ENCODE peak calls at places on chromosomes 6 and 20, in eight cellular contexts. One of them, this sample, is unnamed.

GRCh38 chr6:196543-196942 is 95.7 kb upstream of the DUSP22 start:
- DNase-seq in uterus: no peak
- DNase-seq in iris pigment epithelial cell: no peak
- DNase-seq in activated CD8-positive, alpha-beta T cell treated with anti-CD3 and anti-CD28 coated beads, Interleukin-2, amount 10 ng/mL, durations not matched to agents 7 days and 5 days: no peak
- DNase-seq in astrocyte: no peak
- DNase-seq in GM10248: no peak
- DNase-seq in amygdala: no peak
- DNase-seq in fibroblast of gingiva: no peak
- DNase-seq in this sample: no peak

GRCh38 chr6:43963877-43964658 is 163.2 kb downstream of the MRPL14 start:
- DNase-seq in uterus: no peak
- DNase-seq in iris pigment epithelial cell: no peak
- DNase-seq in activated CD8-positive, alpha-beta T cell treated with anti-CD3 and anti-CD28 coated beads, Interleukin-2, amount 10 ng/mL, durations not matched to agents 7 days and 5 days: no peak
- DNase-seq in astrocyte: no peak
- DNase-seq in GM10248: no peak
- DNase-seq in amygdala: no peak
- DNase-seq in fibroblast of gingiva: no peak
- DNase-seq in this sample: no peak

GRCh38 chr6:163627274-163628062 is 212.9 kb downstream of the QKI start:
- DNase-seq in GM10248: peak
- DNase-seq in fibroblast of gingiva: no peak
- DNase-seq in activated CD8-positive, alpha-beta T cell treated with anti-CD3 and anti-CD28 coated beads, Interleukin-2, amount 10 ng/mL, durations not matched to agents 7 days and 5 days: no peak
- DNase-seq in astrocyte: no peak
- DNase-seq in amygdala: no peak
- DNase-seq in iris pigment epithelial cell: no peak
- DNase-seq in uterus: no peak
- DNase-seq in this sample: peak

GRCh38 chr6:153553627-153554026 is 422.5 kb upstream of the RGS17 start:
- DNase-seq in iris pigment epithelial cell: peak
- DNase-seq in astrocyte: no peak
- DNase-seq in fibroblast of gingiva: peak
- DNase-seq in activated CD8-positive, alpha-beta T cell treated with anti-CD3 and anti-CD28 coated beads, Interleukin-2, amount 10 ng/mL, durations not matched to agents 7 days and 5 days: no peak
- DNase-seq in uterus: no peak
- DNase-seq in amygdala: no peak
- DNase-seq in GM10248: no peak
- DNase-seq in this sample: no peak

GRCh38 chr20:23622839-23623343 is 14.9 kb downstream of the CST3 start:
- DNase-seq in GM10248: no peak
- DNase-seq in fibroblast of gingiva: peak
- DNase-seq in uterus: peak
- DNase-seq in amygdala: no peak
- DNase-seq in astrocyte: peak
- DNase-seq in activated CD8-positive, alpha-beta T cell treated with anti-CD3 and anti-CD28 coated beads, Interleukin-2, amount 10 ng/mL, durations not matched to agents 7 days and 5 days: no peak
- DNase-seq in iris pigment epithelial cell: peak
- DNase-seq in this sample: no peak

GRCh38 chr6:11404845-11405244 is 132.7 kb upstream of the TMEM170B start:
- DNase-seq in uterus: no peak
- DNase-seq in astrocyte: no peak
- DNase-seq in iris pigment epithelial cell: no peak
- DNase-seq in activated CD8-positive, alpha-beta T cell treated with anti-CD3 and anti-CD28 coated beads, Interleukin-2, amount 10 ng/mL, durations not matched to agents 7 days and 5 days: no peak
- DNase-seq in amygdala: no peak
- DNase-seq in GM10248: no peak
- DNase-seq in fibroblast of gingiva: no peak
- DNase-seq in this sample: no peak

GRCh38 chr6:22126910-22127309 is 169.9 kb downstream of the PRL start:
- DNase-seq in fibroblast of gingiva: no peak
- DNase-seq in iris pigment epithelial cell: no peak
- DNase-seq in activated CD8-positive, alpha-beta T cell treated with anti-CD3 and anti-CD28 coated beads, Interleukin-2, amount 10 ng/mL, durations not matched to agents 7 days and 5 days: no peak
- DNase-seq in amygdala: no peak
- DNase-seq in astrocyte: no peak
- DNase-seq in uterus: no peak
- DNase-seq in GM10248: no peak
- DNase-seq in this sample: no peak

GRCh38 chr6:11918021-11918738 is 93.9 kb upstream of the HIVEP1 start:
- DNase-seq in amygdala: no peak
- DNase-seq in GM10248: no peak
- DNase-seq in uterus: no peak
- DNase-seq in fibroblast of gingiva: peak
- DNase-seq in activated CD8-positive, alpha-beta T cell treated with anti-CD3 and anti-CD28 coated beads, Interleukin-2, amount 10 ng/mL, durations not matched to agents 7 days and 5 days: no peak
- DNase-seq in astrocyte: peak
- DNase-seq in iris pigment epithelial cell: peak
- DNase-seq in this sample: no peak

GRCh38 chr6:27127874-27128795 is 119.4 kb upstream of the PRSS16 start:
- DNase-seq in amygdala: no peak
- DNase-seq in GM10248: no peak
- DNase-seq in activated CD8-positive, alpha-beta T cell treated with anti-CD3 and anti-CD28 coated beads, Interleukin-2, amount 10 ng/mL, durations not matched to agents 7 days and 5 days: no peak
- DNase-seq in uterus: no peak
- DNase-seq in iris pigment epithelial cell: no peak
- DNase-seq in fibroblast of gingiva: no peak
- DNase-seq in astrocyte: no peak
- DNase-seq in this sample: no peak

GRCh38 chr20:33925867-33926266 is 67.8 kb upstream of the RALY start:
- DNase-seq in uterus: no peak
- DNase-seq in astrocyte: peak
- DNase-seq in iris pigment epithelial cell: no peak
- DNase-seq in amygdala: no peak
- DNase-seq in fibroblast of gingiva: no peak
- DNase-seq in activated CD8-positive, alpha-beta T cell treated with anti-CD3 and anti-CD28 coated beads, Interleukin-2, amount 10 ng/mL, durations not matched to agents 7 days and 5 days: no peak
- DNase-seq in GM10248: no peak
- DNase-seq in this sample: no peak

GRCh38 chr20:61464634-61465033 is 212.6 kb downstream of the CDH4 start:
- DNase-seq in astrocyte: no peak
- DNase-seq in GM10248: no peak
- DNase-seq in activated CD8-positive, alpha-beta T cell treated with anti-CD3 and anti-CD28 coated beads, Interleukin-2, amount 10 ng/mL, durations not matched to agents 7 days and 5 days: no peak
- DNase-seq in amygdala: no peak
- DNase-seq in uterus: no peak
- DNase-seq in iris pigment epithelial cell: no peak
- DNase-seq in fibroblast of gingiva: no peak
- DNase-seq in this sample: no peak

This sample was measured in GM20000.